ENCODE peak calls at places on chromosomes 5 and 9, in five cellular contexts. W is kidney; Y is GM13977; V is stimulated activated CD8-positive, alpha-beta memory T cell treated with anti-CD3 and anti-CD28 coated beads, Interleukin-2, amount 100 ng/mL, for 1 hour; H is activated naive CD4-positive, alpha-beta T cell. G is an unnamed sample.

GRCh38 chr9:31355965-31356364 is 1028.5 kb upstream of the ACO1 start:
- DNase-seq in W (no peak), Y (no peak), V (no peak), H (no peak), G (no peak)

GRCh38 chr5:164326219-164326618 is 820.8 kb downstream of the MAT2B start:
- DNase-seq in V (no peak), H (no peak), Y (no peak), W (no peak), G (no peak)

GRCh38 chr9:109020113-109020512 is 6.8 kb upstream of the CTNNAL1 start:
- DNase-seq in Y (no peak), H (no peak), V (no peak), W (no peak), G (no peak)

GRCh38 chr9:98539954-98540353 is 168.8 kb downstream of the GABBR2 start:
- DNase-seq in V (no peak), Y (no peak), W (no peak), H (no peak), G (no peak)

GRCh38 chr5:38780316-38780715 is 65.5 kb upstream of the OSMR start:
- DNase-seq in Y (no peak), W (no peak), H (no peak), V (no peak), G (no peak)

GRCh38 chr9:132078369-132079356 is 1.0 kb downstream of the MED27 start:
- DNase-seq in H (no peak), V (no peak), Y (no peak), W (no peak), G (no peak)

GRCh38 chr9:134734270-134734669 is 92.7 kb downstream of the COL5A1 start:
- DNase-seq in V (no peak), H (no peak), Y (no peak), W (no peak), G (no peak)

GRCh38 chr5:111261610-111262009 is 37.4 kb downstream of the CAMK4 start:
- DNase-seq in W (no peak), V (no peak), Y (no peak), H (no peak), G (no peak)

GRCh38 chr9:127389391-127390242 is 7.4 kb upstream of the SLC2A8 start:
- DNase-seq in V (no peak), Y (no peak), H (no peak), W (no peak), G (no peak)

GRCh38 chr5:174396541-174396940 is 327.8 kb upstream of the MSX2 start:
- DNase-seq in V (no peak), W (no peak), H (no peak), Y (no peak), G (no peak)

GRCh38 chr9:70413427-70413797 is 1.0 kb downstream of the KLF9 start:
- DNase-seq in H (no peak), Y (peak; percentile 73), W (no peak), V (no peak), G (peak; percentile 72)

GRCh38 chr9:18504707-18505106 is 30.8 kb downstream of the ADAMTSL1 start:
- DNase-seq in Y (no peak), W (peak; percentile 61), V (no peak), H (no peak), G (no peak)

GRCh38 chr5:150258126-150258525 is 31.4 kb downstream of the CAMK2A start:
- DNase-seq in V (no peak), H (no peak), W (no peak), Y (peak; percentile 59), G (no peak)

GRCh38 chr9:37575921-37576721 is at the start of gene FBXO10:
- DNase-seq in W (peak; percentile 89), Y (peak; percentile 79), H (no peak), V (no peak), G (no peak)

GRCh38 chr5:55191165-55191564 is 18.2 kb upstream of the CDC20B start:
- DNase-seq in Y (no peak), H (no peak), W (no peak), V (no peak), G (no peak)

GRCh38 chr5:31551878-31552277 is 19.8 kb downstream of the C5orf22 start:
- DNase-seq in H (no peak), Y (no peak), V (no peak), W (no peak), G (no peak)

GRCh38 chr9:131397100-131397790 is 3.4 kb downstream of the PRRC2B start:
- DNase-seq in Y (no peak), V (no peak), W (peak; percentile 17), H (no peak), G (no peak)

GRCh38 chr5:56323505-56323904 is 90.4 kb upstream of the ANKRD55 start:
- DNase-seq in V (no peak), W (no peak), H (no peak), Y (no peak), G (no peak)

GRCh38 chr9:21030389-21031035 is 928 bp downstream of the HACD4 start:
- DNase-seq in H (no peak), Y (peak; percentile 70), W (no peak), V (no peak), G (no peak)

GRCh38 chr5:86968311-86968753 is 299.4 kb upstream of the RASA1 start:
- DNase-seq in V (no peak), Y (no peak), W (no peak), H (no peak), G (no peak)

GRCh38 chr5:146369691-146370090 is 31.1 kb downstream of the POU4F3 start:
- DNase-seq in H (no peak), W (no peak), V (no peak), Y (no peak), G (no peak)

G was measured in esophagus squamous epithelium.